ENCODE peak calls at places on chromosomes 7 and 10, in eight cellular contexts. T, K, J, H, O, C, V and P are unnamed samples.
A peak's percentile ranks its signal among the peaks of the same experiment; 100 is the strongest.

GRCh38 chr7:129210256-129210988 is 14.4 kb upstream of the AHCYL2 start:
- DNase-seq in T (peak; percentile 95), K (peak; percentile 44), J (peak; percentile 60), H (peak; percentile 84), O (no peak), C (peak; percentile 81), V (peak; percentile 85), P (peak; percentile 80)

GRCh38 chr10:132536241-132536963 is 1.2 kb upstream of the INPP5A start:
- DNase-seq in T (peak; percentile 77), K (no peak), J (no peak), H (peak; percentile 61), O (no peak), C (peak; percentile 42), V (no peak), P (peak; percentile 39)

GRCh38 chr10:15344876-15345285 is 26.2 kb downstream of the FAM171A1 start:
- DNase-seq in T (no peak), K (peak; percentile 85), J (peak; percentile 80), H (peak; percentile 37), O (no peak), C (no peak), V (no peak), P (no peak)

GRCh38 chr10:83886871-83887270 is 252.4 kb upstream of the GHITM start:
- DNase-seq in T (no peak), K (no peak), J (no peak), H (peak; percentile 20), O (no peak), C (no peak), V (no peak), P (no peak)

GRCh38 chr10:1230138-1230537 is 174.0 kb downstream of the WDR37 start:
- DNase-seq in T (no peak), K (no peak), J (no peak), H (no peak), O (no peak), C (no peak), V (peak; percentile 17), P (no peak)

GRCh38 chr7:112042631-112043030 is 163.6 kb downstream of the DOCK4 start:
- DNase-seq in T (no peak), K (no peak), J (no peak), H (no peak), O (no peak), C (no peak), V (no peak), P (no peak)

GRCh38 chr10:29239569-29240472 is 49.0 kb upstream of the LYZL1 start:
- DNase-seq in T (no peak), K (no peak), J (peak; percentile 31), H (peak; percentile 83), O (no peak), C (no peak), V (peak; percentile 75), P (no peak)

GRCh38 chr10:46520941-46521340 is 35.5 kb downstream of the GPRIN2 start:
- DNase-seq in T (peak; percentile 67), K (peak; percentile 62), J (peak; percentile 35), H (no peak), O (no peak), C (no peak), V (no peak), P (peak; percentile 13)

GRCh38 chr10:123552760-123553554 is 113.2 kb upstream of the GPR26 start:
- DNase-seq in T (no peak), K (no peak), J (no peak), H (no peak), O (no peak), C (no peak), V (no peak), P (no peak)

GRCh38 chr10:29386347-29386999 is 97.6 kb downstream of the LYZL1 start:
- DNase-seq in T (no peak), K (peak; percentile 33), J (peak; percentile 38), H (peak; percentile 72), O (no peak), C (no peak), V (no peak), P (no peak)

GRCh38 chr7:1752771-1753562 is 82.9 kb downstream of the ELFN1 start:
- DNase-seq in T (peak; percentile 63), K (no peak), J (no peak), H (no peak), O (no peak), C (no peak), V (no peak), P (no peak)

GRCh38 chr10:35208536-35208935 is 81.9 kb downstream of the CREM start:
- DNase-seq in T (no peak), K (no peak), J (no peak), H (no peak), O (no peak), C (no peak), V (no peak), P (no peak)

GRCh38 chr7:105614341-105614840 is 33.1 kb upstream of the EFCAB10 start:
- DNase-seq in T (no peak), K (no peak), J (no peak), H (no peak), O (no peak), C (no peak), V (no peak), P (no peak)

GRCh38 chr7:22651534-22652243 is 75.3 kb upstream of the IL6 start:
- DNase-seq in T (no peak), K (peak; percentile 83), J (peak; percentile 39), H (no peak), O (no peak), C (no peak), V (no peak), P (no peak)

GRCh38 chr7:151888079-151888673 is 11.3 kb upstream of the PRKAG2 start:
- DNase-seq in T (no peak), K (no peak), J (no peak), H (peak; percentile 49), O (no peak), C (no peak), V (no peak), P (no peak)

GRCh38 chr10:33260403-33261239 is 73.8 kb downstream of the NRP1 start:
- DNase-seq in T (no peak), K (peak; percentile 52), J (peak; percentile 69), H (no peak), O (no peak), C (no peak), V (no peak), P (no peak)

GRCh38 chr10:75223507-75223906 is 12.2 kb downstream of the COMTD1 start:
- DNase-seq in T (no peak), K (no peak), J (no peak), H (peak; percentile 83), O (no peak), C (no peak), V (peak; percentile 69), P (no peak)
- H3K27ac ChIP-seq in T (peak overlapping the region; percentile 84), K (peak overlapping the region; percentile 36), J (no peak overlapping the region), H (peak overlapping the region; percentile 95), O (peak overlapping the region; percentile 47), C (no peak overlapping the region), V (peak overlapping the region; percentile 91), P (peak overlapping the region; percentile 91)

GRCh38 chr7:135257790-135258189 is 24.2 kb downstream of the STRA8 start:
- DNase-seq in T (no peak), K (no peak), J (no peak), H (no peak), O (no peak), C (no peak), V (peak; percentile 1), P (no peak)

GRCh38 chr7:135258585-135258984 is 24.9 kb downstream of the STRA8 start:
- DNase-seq in T (no peak), K (no peak), J (no peak), H (no peak), O (no peak), C (no peak), V (peak; percentile 8), P (no peak)

GRCh38 chr7:135251502-135252327 is 18.1 kb downstream of the STRA8 start:
- DNase-seq in T (no peak), K (no peak), J (no peak), H (no peak), O (no peak), C (no peak), V (no peak), P (no peak)

GRCh38 chr7:135249901-135250300 is 16.3 kb downstream of the STRA8 start:
- DNase-seq in T (no peak), K (no peak), J (no peak), H (no peak), O (no peak), C (no peak), V (peak; percentile 11), P (no peak)

DNA sequence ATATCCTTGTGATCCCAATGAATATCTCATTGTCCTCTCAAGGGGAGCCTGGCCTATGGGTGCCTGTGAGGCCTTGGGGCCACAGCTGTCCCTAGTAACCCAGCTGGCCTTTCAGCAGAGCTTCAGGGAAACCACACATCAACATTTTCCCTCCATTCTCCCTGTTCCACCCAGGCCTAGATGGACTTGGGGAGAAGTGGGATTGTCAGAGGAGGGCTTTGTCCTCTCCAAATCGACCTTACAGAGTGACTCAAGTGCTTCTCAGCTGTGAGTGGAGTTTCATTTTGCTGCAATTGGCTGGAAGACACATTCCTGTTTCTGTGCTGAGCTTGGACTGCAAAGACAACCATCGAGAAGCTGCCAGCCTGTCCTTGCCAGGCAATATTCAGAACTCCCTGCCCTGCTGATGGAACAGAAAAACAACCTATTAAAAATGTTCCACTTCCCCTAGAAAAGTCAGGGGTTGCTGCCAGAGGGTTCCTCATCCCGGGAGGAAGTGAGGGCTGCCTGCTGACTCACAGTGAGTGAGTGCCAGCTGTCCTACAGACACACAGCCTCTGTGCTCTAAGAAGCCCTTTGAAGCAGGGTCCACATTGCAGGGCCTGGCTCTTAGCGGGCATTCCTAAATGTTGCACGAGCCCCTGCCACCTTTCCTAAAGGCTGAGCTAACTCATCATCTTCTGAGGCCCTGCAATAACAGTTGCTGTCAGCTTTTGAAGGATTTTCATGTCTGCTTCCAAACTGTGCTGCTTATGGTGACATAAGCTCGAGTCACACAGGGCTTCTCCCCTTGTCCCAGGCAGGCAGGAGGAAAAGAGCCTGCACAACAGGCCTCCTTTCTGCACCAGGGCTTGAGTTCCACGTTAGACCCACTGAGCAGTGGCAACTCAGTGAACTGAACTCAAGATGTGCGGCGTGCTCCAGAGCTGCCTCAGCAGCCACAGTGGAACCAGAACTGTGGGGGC is 20.5 kb downstream of the STRA8 start:
- DNase-seq in T (peak; percentile 91), K (peak; percentile 76), J (peak; percentile 74), H (no peak), O (peak; percentile 11), C (peak; percentile 34), V (no peak), P (peak; percentile 85)
- H3K27ac ChIP-seq in T (peak overlapping the region; percentile 93), K (peak overlapping the region; percentile 62), J (peak overlapping the region; percentile 74), H (no peak overlapping the region), O (peak overlapping the region; percentile 83), C (peak overlapping the region; percentile 44), V (no peak overlapping the region), P (no peak overlapping the region)

GRCh38 chr10:110498982-110499795 is 1.5 kb downstream of the DUSP5 start:
- DNase-seq in T (peak; percentile 76), K (peak; percentile 74), J (peak; percentile 83), H (peak; percentile 77), O (peak; percentile 44), C (no peak), V (peak; percentile 76), P (peak; percentile 47)
- H3K27ac ChIP-seq in T (no peak overlapping the region), K (peak overlapping the region; percentile 73), J (peak overlapping the region; percentile 90), H (no peak overlapping the region), O (peak overlapping the region; percentile 70), C (peak overlapping the region; percentile 76), V (no peak overlapping the region), P (peak overlapping the region; percentile 95)

DNA sequence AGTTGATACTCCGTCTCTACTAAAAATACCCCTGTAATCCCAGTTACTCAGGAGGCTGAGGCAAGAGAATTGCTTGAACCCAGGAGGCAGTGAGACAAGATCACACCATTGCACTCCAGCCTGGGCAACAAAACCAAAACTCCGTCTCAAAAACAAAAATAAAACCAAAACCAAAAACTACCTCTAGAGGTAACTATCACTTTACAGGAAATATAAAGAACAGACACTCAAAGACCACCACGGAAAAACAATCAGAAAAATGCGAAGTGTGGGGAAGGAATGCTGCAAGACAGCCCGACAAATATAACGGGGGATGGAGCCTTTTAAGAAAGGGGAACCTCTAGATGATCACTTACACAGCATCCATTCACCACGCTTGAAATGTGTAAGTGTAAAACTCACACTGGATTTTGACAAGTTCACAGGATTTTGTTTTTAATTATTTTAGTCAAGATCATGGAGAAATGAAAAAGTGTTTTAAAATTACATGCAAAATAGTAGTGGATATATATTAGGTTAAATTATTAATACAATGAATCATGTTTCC is 4.2 kb downstream of the HNRNPF start:
- DNase-seq in T (no peak), K (no peak), J (no peak), H (no peak), O (no peak), C (no peak), V (no peak), P (no peak)
- H3K27ac ChIP-seq in T (no peak overlapping the region), K (no peak overlapping the region), J (no peak overlapping the region), H (peak overlapping the region; percentile 82), O (no peak overlapping the region), C (no peak overlapping the region), V (no peak overlapping the region), P (no peak overlapping the region)